ENCODE peak calls at places on chromosomes 6 and 20, in seven cellular contexts. One of them, this sample, is unnamed.

GRCh38 chr6:75632247-75632646 is 30.6 kb downstream of the SENP6 start:
- DNase-seq in stimulated activated CD4-positive, alpha-beta T cell treated with anti-CD3 and anti-CD28 coated beads, Interleukin-12 subunit alpha, Interleukin-12 subunit beta, amount 100 ng/mL, for 24 hours: no peak
- DNase-seq in ascending aorta: no peak
- DNase-seq in mammary epithelial cell: no peak
- DNase-seq in mucosa of gallbladder: no peak
- DNase-seq in activated CD4-positive, alpha-beta T cell treated with anti-CD3 and anti-CD28 coated beads, Interleukin-2, amount 50 U/mL, for 24 hours: no peak
- DNase-seq in NCI-H510A: no peak
- DNase-seq in this sample: no peak

GRCh38 chr6:131390322-131390721 is 182.7 kb upstream of the ARG1 start:
- DNase-seq in stimulated activated CD4-positive, alpha-beta T cell treated with anti-CD3 and anti-CD28 coated beads, Interleukin-12 subunit alpha, Interleukin-12 subunit beta, amount 100 ng/mL, for 24 hours: no peak
- DNase-seq in ascending aorta: no peak
- DNase-seq in mammary epithelial cell: no peak
- DNase-seq in mucosa of gallbladder: no peak
- DNase-seq in activated CD4-positive, alpha-beta T cell treated with anti-CD3 and anti-CD28 coated beads, Interleukin-2, amount 50 U/mL, for 24 hours: no peak
- DNase-seq in NCI-H510A: no peak
- DNase-seq in this sample: no peak

GRCh38 chr6:75094614-75095321 is 111.1 kb downstream of the COL12A1 start:
- DNase-seq in stimulated activated CD4-positive, alpha-beta T cell treated with anti-CD3 and anti-CD28 coated beads, Interleukin-12 subunit alpha, Interleukin-12 subunit beta, amount 100 ng/mL, for 24 hours: no peak
- DNase-seq in ascending aorta: no peak
- DNase-seq in mammary epithelial cell: no peak
- DNase-seq in mucosa of gallbladder: no peak
- DNase-seq in activated CD4-positive, alpha-beta T cell treated with anti-CD3 and anti-CD28 coated beads, Interleukin-2, amount 50 U/mL, for 24 hours: no peak
- DNase-seq in NCI-H510A: no peak
- DNase-seq in this sample: no peak

GRCh38 chr6:138572200-138572875 is 73.0 kb upstream of the NHSL1 start:
- DNase-seq in stimulated activated CD4-positive, alpha-beta T cell treated with anti-CD3 and anti-CD28 coated beads, Interleukin-12 subunit alpha, Interleukin-12 subunit beta, amount 100 ng/mL, for 24 hours: no peak
- DNase-seq in ascending aorta: peak
- DNase-seq in mammary epithelial cell: peak
- DNase-seq in mucosa of gallbladder: peak
- DNase-seq in activated CD4-positive, alpha-beta T cell treated with anti-CD3 and anti-CD28 coated beads, Interleukin-2, amount 50 U/mL, for 24 hours: no peak
- DNase-seq in NCI-H510A: peak
- DNase-seq in this sample: peak

GRCh38 chr6:112881027-112881426 is 533.9 kb downstream of the RFPL4B start:
- DNase-seq in stimulated activated CD4-positive, alpha-beta T cell treated with anti-CD3 and anti-CD28 coated beads, Interleukin-12 subunit alpha, Interleukin-12 subunit beta, amount 100 ng/mL, for 24 hours: no peak
- DNase-seq in ascending aorta: no peak
- DNase-seq in mammary epithelial cell: no peak
- DNase-seq in mucosa of gallbladder: no peak
- DNase-seq in activated CD4-positive, alpha-beta T cell treated with anti-CD3 and anti-CD28 coated beads, Interleukin-2, amount 50 U/mL, for 24 hours: no peak
- DNase-seq in NCI-H510A: no peak
- DNase-seq in this sample: no peak

GRCh38 chr20:41631826-41632225 is 13.6 kb upstream of the CHD6 start:
- DNase-seq in stimulated activated CD4-positive, alpha-beta T cell treated with anti-CD3 and anti-CD28 coated beads, Interleukin-12 subunit alpha, Interleukin-12 subunit beta, amount 100 ng/mL, for 24 hours: no peak
- DNase-seq in ascending aorta: peak
- DNase-seq in mammary epithelial cell: peak
- DNase-seq in mucosa of gallbladder: no peak
- DNase-seq in activated CD4-positive, alpha-beta T cell treated with anti-CD3 and anti-CD28 coated beads, Interleukin-2, amount 50 U/mL, for 24 hours: no peak
- DNase-seq in NCI-H510A: no peak
- DNase-seq in this sample: no peak

GRCh38 chr20:62029296-62029695 is 36.4 kb downstream of the TAF4 start:
- DNase-seq in stimulated activated CD4-positive, alpha-beta T cell treated with anti-CD3 and anti-CD28 coated beads, Interleukin-12 subunit alpha, Interleukin-12 subunit beta, amount 100 ng/mL, for 24 hours: no peak
- DNase-seq in ascending aorta: no peak
- DNase-seq in mammary epithelial cell: no peak
- DNase-seq in mucosa of gallbladder: no peak
- DNase-seq in activated CD4-positive, alpha-beta T cell treated with anti-CD3 and anti-CD28 coated beads, Interleukin-2, amount 50 U/mL, for 24 hours: no peak
- DNase-seq in NCI-H510A: no peak
- DNase-seq in this sample: no peak

GRCh38 chr6:169171951-169172350 is 81.7 kb downstream of the THBS2 start:
- DNase-seq in stimulated activated CD4-positive, alpha-beta T cell treated with anti-CD3 and anti-CD28 coated beads, Interleukin-12 subunit alpha, Interleukin-12 subunit beta, amount 100 ng/mL, for 24 hours: no peak
- DNase-seq in ascending aorta: peak
- DNase-seq in mammary epithelial cell: peak
- DNase-seq in mucosa of gallbladder: no peak
- DNase-seq in activated CD4-positive, alpha-beta T cell treated with anti-CD3 and anti-CD28 coated beads, Interleukin-2, amount 50 U/mL, for 24 hours: no peak
- DNase-seq in NCI-H510A: no peak
- DNase-seq in this sample: no peak

GRCh38 chr20:31602779-31603441 is 2.2 kb upstream of the ID1 start:
- DNase-seq in stimulated activated CD4-positive, alpha-beta T cell treated with anti-CD3 and anti-CD28 coated beads, Interleukin-12 subunit alpha, Interleukin-12 subunit beta, amount 100 ng/mL, for 24 hours: peak
- DNase-seq in ascending aorta: no peak
- DNase-seq in mammary epithelial cell: peak
- DNase-seq in mucosa of gallbladder: no peak
- DNase-seq in activated CD4-positive, alpha-beta T cell treated with anti-CD3 and anti-CD28 coated beads, Interleukin-2, amount 50 U/mL, for 24 hours: no peak
- DNase-seq in NCI-H510A: no peak
- DNase-seq in this sample: no peak

GRCh38 chr20:59636791-59637370 is 32.5 kb downstream of the PHACTR3 start:
- DNase-seq in stimulated activated CD4-positive, alpha-beta T cell treated with anti-CD3 and anti-CD28 coated beads, Interleukin-12 subunit alpha, Interleukin-12 subunit beta, amount 100 ng/mL, for 24 hours: no peak
- DNase-seq in ascending aorta: no peak
- DNase-seq in mammary epithelial cell: no peak
- DNase-seq in mucosa of gallbladder: peak
- DNase-seq in activated CD4-positive, alpha-beta T cell treated with anti-CD3 and anti-CD28 coated beads, Interleukin-2, amount 50 U/mL, for 24 hours: no peak
- DNase-seq in NCI-H510A: no peak
- DNase-seq in this sample: no peak

GRCh38 chr6:816510-817084 is 123.7 kb upstream of the EXOC2 start:
- DNase-seq in stimulated activated CD4-positive, alpha-beta T cell treated with anti-CD3 and anti-CD28 coated beads, Interleukin-12 subunit alpha, Interleukin-12 subunit beta, amount 100 ng/mL, for 24 hours: peak
- DNase-seq in ascending aorta: no peak
- DNase-seq in mammary epithelial cell: no peak
- DNase-seq in mucosa of gallbladder: no peak
- DNase-seq in activated CD4-positive, alpha-beta T cell treated with anti-CD3 and anti-CD28 coated beads, Interleukin-2, amount 50 U/mL, for 24 hours: peak
- DNase-seq in NCI-H510A: no peak
- DNase-seq in this sample: no peak

GRCh38 chr6:16352258-16352635 is 113.9 kb downstream of the GMPR start:
- DNase-seq in stimulated activated CD4-positive, alpha-beta T cell treated with anti-CD3 and anti-CD28 coated beads, Interleukin-12 subunit alpha, Interleukin-12 subunit beta, amount 100 ng/mL, for 24 hours: no peak
- DNase-seq in ascending aorta: peak
- DNase-seq in mammary epithelial cell: no peak
- DNase-seq in mucosa of gallbladder: no peak
- DNase-seq in activated CD4-positive, alpha-beta T cell treated with anti-CD3 and anti-CD28 coated beads, Interleukin-2, amount 50 U/mL, for 24 hours: no peak
- DNase-seq in NCI-H510A: no peak
- DNase-seq in this sample: no peak

GRCh38 chr20:58808296-58809046 is 42.2 kb downstream of the GNAS-AS1 start:
- DNase-seq in stimulated activated CD4-positive, alpha-beta T cell treated with anti-CD3 and anti-CD28 coated beads, Interleukin-12 subunit alpha, Interleukin-12 subunit beta, amount 100 ng/mL, for 24 hours: no peak
- DNase-seq in ascending aorta: no peak
- DNase-seq in mammary epithelial cell: no peak
- DNase-seq in mucosa of gallbladder: no peak
- DNase-seq in activated CD4-positive, alpha-beta T cell treated with anti-CD3 and anti-CD28 coated beads, Interleukin-2, amount 50 U/mL, for 24 hours: no peak
- DNase-seq in NCI-H510A: no peak
- DNase-seq in this sample: no peak

GRCh38 chr6:87436435-87436834 is 28.7 kb downstream of the CFAP206 start:
- DNase-seq in stimulated activated CD4-positive, alpha-beta T cell treated with anti-CD3 and anti-CD28 coated beads, Interleukin-12 subunit alpha, Interleukin-12 subunit beta, amount 100 ng/mL, for 24 hours: peak
- DNase-seq in ascending aorta: no peak
- DNase-seq in mammary epithelial cell: peak
- DNase-seq in mucosa of gallbladder: peak
- DNase-seq in activated CD4-positive, alpha-beta T cell treated with anti-CD3 and anti-CD28 coated beads, Interleukin-2, amount 50 U/mL, for 24 hours: peak
- DNase-seq in NCI-H510A: no peak
- DNase-seq in this sample: no peak

GRCh38 chr20:59120491-59120890 is 43.1 kb upstream of the ZNF831 start:
- DNase-seq in stimulated activated CD4-positive, alpha-beta T cell treated with anti-CD3 and anti-CD28 coated beads, Interleukin-12 subunit alpha, Interleukin-12 subunit beta, amount 100 ng/mL, for 24 hours: no peak
- DNase-seq in ascending aorta: peak
- DNase-seq in mammary epithelial cell: no peak
- DNase-seq in mucosa of gallbladder: no peak
- DNase-seq in activated CD4-positive, alpha-beta T cell treated with anti-CD3 and anti-CD28 coated beads, Interleukin-2, amount 50 U/mL, for 24 hours: peak
- DNase-seq in NCI-H510A: no peak
- DNase-seq in this sample: no peak

GRCh38 chr6:136524339-136524935 is 25.8 kb downstream of the MAP7 start:
- DNase-seq in stimulated activated CD4-positive, alpha-beta T cell treated with anti-CD3 and anti-CD28 coated beads, Interleukin-12 subunit alpha, Interleukin-12 subunit beta, amount 100 ng/mL, for 24 hours: no peak
- DNase-seq in ascending aorta: no peak
- DNase-seq in mammary epithelial cell: no peak
- DNase-seq in mucosa of gallbladder: no peak
- DNase-seq in activated CD4-positive, alpha-beta T cell treated with anti-CD3 and anti-CD28 coated beads, Interleukin-2, amount 50 U/mL, for 24 hours: no peak
- DNase-seq in NCI-H510A: no peak
- DNase-seq in this sample: no peak

GRCh38 chr6:151391021-151391470 is 313 bp downstream of the ZBTB2 start:
- DNase-seq in stimulated activated CD4-positive, alpha-beta T cell treated with anti-CD3 and anti-CD28 coated beads, Interleukin-12 subunit alpha, Interleukin-12 subunit beta, amount 100 ng/mL, for 24 hours: peak
- DNase-seq in ascending aorta: peak
- DNase-seq in mammary epithelial cell: no peak
- DNase-seq in mucosa of gallbladder: peak
- DNase-seq in activated CD4-positive, alpha-beta T cell treated with anti-CD3 and anti-CD28 coated beads, Interleukin-2, amount 50 U/mL, for 24 hours: peak
- DNase-seq in NCI-H510A: peak
- DNase-seq in this sample: peak

GRCh38 chr6:82273295-82273694 is 25.8 kb upstream of the IBTK start:
- DNase-seq in stimulated activated CD4-positive, alpha-beta T cell treated with anti-CD3 and anti-CD28 coated beads, Interleukin-12 subunit alpha, Interleukin-12 subunit beta, amount 100 ng/mL, for 24 hours: no peak
- DNase-seq in ascending aorta: no peak
- DNase-seq in mammary epithelial cell: peak
- DNase-seq in mucosa of gallbladder: no peak
- DNase-seq in activated CD4-positive, alpha-beta T cell treated with anti-CD3 and anti-CD28 coated beads, Interleukin-2, amount 50 U/mL, for 24 hours: no peak
- DNase-seq in NCI-H510A: no peak
- DNase-seq in this sample: no peak

GRCh38 chr6:85996034-85996375 is 353.3 kb upstream of the SYNCRIP start:
- DNase-seq in stimulated activated CD4-positive, alpha-beta T cell treated with anti-CD3 and anti-CD28 coated beads, Interleukin-12 subunit alpha, Interleukin-12 subunit beta, amount 100 ng/mL, for 24 hours: no peak
- DNase-seq in ascending aorta: no peak
- DNase-seq in mammary epithelial cell: no peak
- DNase-seq in mucosa of gallbladder: no peak
- DNase-seq in activated CD4-positive, alpha-beta T cell treated with anti-CD3 and anti-CD28 coated beads, Interleukin-2, amount 50 U/mL, for 24 hours: no peak
- DNase-seq in NCI-H510A: no peak
- DNase-seq in this sample: no peak

GRCh38 chr20:24658920-24659660 is 189.7 kb downstream of the SYNDIG1 start:
- DNase-seq in stimulated activated CD4-positive, alpha-beta T cell treated with anti-CD3 and anti-CD28 coated beads, Interleukin-12 subunit alpha, Interleukin-12 subunit beta, amount 100 ng/mL, for 24 hours: no peak
- DNase-seq in ascending aorta: no peak
- DNase-seq in mammary epithelial cell: no peak
- DNase-seq in mucosa of gallbladder: no peak
- DNase-seq in activated CD4-positive, alpha-beta T cell treated with anti-CD3 and anti-CD28 coated beads, Interleukin-2, amount 50 U/mL, for 24 hours: no peak
- DNase-seq in NCI-H510A: no peak
- DNase-seq in this sample: no peak

GRCh38 chr6:47343631-47344421 is 34.1 kb upstream of the TNFRSF21 start:
- DNase-seq in stimulated activated CD4-positive, alpha-beta T cell treated with anti-CD3 and anti-CD28 coated beads, Interleukin-12 subunit alpha, Interleukin-12 subunit beta, amount 100 ng/mL, for 24 hours: no peak
- DNase-seq in ascending aorta: no peak
- DNase-seq in mammary epithelial cell: no peak
- DNase-seq in mucosa of gallbladder: peak
- DNase-seq in activated CD4-positive, alpha-beta T cell treated with anti-CD3 and anti-CD28 coated beads, Interleukin-2, amount 50 U/mL, for 24 hours: no peak
- DNase-seq in NCI-H510A: no peak
- DNase-seq in this sample: no peak

GRCh38 chr6:140858381-140858971 is 1274.2 kb upstream of the GJE1 start:
- DNase-seq in stimulated activated CD4-positive, alpha-beta T cell treated with anti-CD3 and anti-CD28 coated beads, Interleukin-12 subunit alpha, Interleukin-12 subunit beta, amount 100 ng/mL, for 24 hours: no peak
- DNase-seq in ascending aorta: no peak
- DNase-seq in mammary epithelial cell: peak
- DNase-seq in mucosa of gallbladder: no peak
- DNase-seq in activated CD4-positive, alpha-beta T cell treated with anti-CD3 and anti-CD28 coated beads, Interleukin-2, amount 50 U/mL, for 24 hours: no peak
- DNase-seq in NCI-H510A: no peak
- DNase-seq in this sample: no peak

GRCh38 chr6:13635948-13636658 is 21.0 kb downstream of the NOL7 start:
- DNase-seq in stimulated activated CD4-positive, alpha-beta T cell treated with anti-CD3 and anti-CD28 coated beads, Interleukin-12 subunit alpha, Interleukin-12 subunit beta, amount 100 ng/mL, for 24 hours: no peak
- DNase-seq in ascending aorta: no peak
- DNase-seq in mammary epithelial cell: no peak
- DNase-seq in mucosa of gallbladder: no peak
- DNase-seq in activated CD4-positive, alpha-beta T cell treated with anti-CD3 and anti-CD28 coated beads, Interleukin-2, amount 50 U/mL, for 24 hours: no peak
- DNase-seq in NCI-H510A: no peak
- DNase-seq in this sample: no peak

GRCh38 chr6:3341467-3341866 is 82.7 kb downstream of the PSMG4 start:
- DNase-seq in stimulated activated CD4-positive, alpha-beta T cell treated with anti-CD3 and anti-CD28 coated beads, Interleukin-12 subunit alpha, Interleukin-12 subunit beta, amount 100 ng/mL, for 24 hours: no peak
- DNase-seq in ascending aorta: no peak
- DNase-seq in mammary epithelial cell: no peak
- DNase-seq in mucosa of gallbladder: no peak
- DNase-seq in activated CD4-positive, alpha-beta T cell treated with anti-CD3 and anti-CD28 coated beads, Interleukin-2, amount 50 U/mL, for 24 hours: no peak
- DNase-seq in NCI-H510A: no peak
- DNase-seq in this sample: peak

GRCh38 chr6:17031961-17032360 is 69.9 kb upstream of the STMND1 start:
- DNase-seq in stimulated activated CD4-positive, alpha-beta T cell treated with anti-CD3 and anti-CD28 coated beads, Interleukin-12 subunit alpha, Interleukin-12 subunit beta, amount 100 ng/mL, for 24 hours: no peak
- DNase-seq in ascending aorta: no peak
- DNase-seq in mammary epithelial cell: no peak
- DNase-seq in mucosa of gallbladder: no peak
- DNase-seq in activated CD4-positive, alpha-beta T cell treated with anti-CD3 and anti-CD28 coated beads, Interleukin-2, amount 50 U/mL, for 24 hours: no peak
- DNase-seq in NCI-H510A: no peak
- DNase-seq in this sample: peak

GRCh38 chr20:50395258-50395729 is 114.9 kb upstream of the PTPN1 start:
- DNase-seq in stimulated activated CD4-positive, alpha-beta T cell treated with anti-CD3 and anti-CD28 coated beads, Interleukin-12 subunit alpha, Interleukin-12 subunit beta, amount 100 ng/mL, for 24 hours: no peak
- DNase-seq in ascending aorta: peak
- DNase-seq in mammary epithelial cell: no peak
- DNase-seq in mucosa of gallbladder: peak
- DNase-seq in activated CD4-positive, alpha-beta T cell treated with anti-CD3 and anti-CD28 coated beads, Interleukin-2, amount 50 U/mL, for 24 hours: no peak
- DNase-seq in NCI-H510A: no peak
- DNase-seq in this sample: no peak

GRCh38 chr6:3119040-3119723 is 671 bp downstream of the BPHL start:
- DNase-seq in stimulated activated CD4-positive, alpha-beta T cell treated with anti-CD3 and anti-CD28 coated beads, Interleukin-12 subunit alpha, Interleukin-12 subunit beta, amount 100 ng/mL, for 24 hours: no peak
- DNase-seq in ascending aorta: no peak
- DNase-seq in mammary epithelial cell: peak
- DNase-seq in mucosa of gallbladder: no peak
- DNase-seq in activated CD4-positive, alpha-beta T cell treated with anti-CD3 and anti-CD28 coated beads, Interleukin-2, amount 50 U/mL, for 24 hours: no peak
- DNase-seq in NCI-H510A: no peak
- DNase-seq in this sample: no peak